ENCODE peak calls at places on chromosomes 6 and 20, in six cellular contexts. Z is NCI-H1436, U is HCEC 1CT, A is GM23248, L is AG08396, P is hypothalamus. M is an unnamed sample.

GRCh38 chr6:46453756-46454316 is 37.4 kb downstream of the RCAN2 start:
- DNase-seq in A (peak; percentile 46), U (peak; percentile 14), P (no peak), L (no peak), Z (no peak), M (peak; percentile 62)

GRCh38 chr6:51648236-51648635 is 439.2 kb downstream of the PKHD1 start:
- DNase-seq in Z (no peak), U (no peak), A (no peak), P (no peak), L (no peak), M (no peak)

GRCh38 chr6:12331474-12331873 is 41.3 kb downstream of the EDN1 start:
- DNase-seq in L (no peak), Z (no peak), P (no peak), A (no peak), U (no peak), M (no peak)

GRCh38 chr20:23340524-23340923 is 10.1 kb upstream of the NXT1 start:
- DNase-seq in L (peak; percentile 56), A (peak; percentile 76), P (peak; percentile 39), Z (peak; percentile 54), U (peak; percentile 54), M (peak; percentile 40)

GRCh38 chr20:4040283-4041179 is 25.2 kb upstream of the RNF24 start:
- DNase-seq in L (no peak), P (no peak), A (no peak), U (no peak), Z (no peak), M (peak; percentile 64)

GRCh38 chr6:71309666-71310065 is 21.1 kb downstream of the OGFRL1 start:
- DNase-seq in P (no peak), Z (no peak), U (no peak), A (peak; percentile 35), L (no peak), M (no peak)

GRCh38 chr6:168393126-168393870 is 47.7 kb upstream of the SMOC2 start:
- DNase-seq in P (no peak), Z (no peak), U (no peak), L (no peak), A (no peak), M (no peak)

GRCh38 chr6:158244373-158244772 is 67.9 kb upstream of the TULP4 start:
- DNase-seq in L (no peak), P (no peak), U (no peak), A (no peak), Z (no peak), M (no peak)

GRCh38 chr6:112502348-112503130 is 155.4 kb downstream of the RFPL4B start:
- DNase-seq in A (peak; percentile 52), Z (no peak), U (peak; percentile 39), P (no peak), L (peak; percentile 34), M (peak; percentile 27)

GRCh38 chr6:116611020-116611419 is 5.3 kb upstream of the RSPH4A start:
- DNase-seq in P (no peak), L (no peak), Z (no peak), A (no peak), U (no peak), M (no peak)

GRCh38 chr6:151060096-151060741 is 179.5 kb upstream of the AKAP12 start:
- DNase-seq in U (peak; percentile 99), L (peak; percentile 54), Z (no peak), P (no peak), A (peak; percentile 96), M (peak; percentile 95)

GRCh38 chr20:33787253-33787891 is 23.8 kb upstream of the CHMP4B start:
- DNase-seq in Z (no peak), P (no peak), L (no peak), U (no peak), A (no peak), M (no peak)